ENCODE peak calls at places on chromosome 17, in four cellular contexts. L is upper lobe of right lung, Y is dorsolateral prefrontal cortex, E is GM12865. O is an unnamed sample.

GRCh38 chr17:9234404-9234945 is 213.2 kb downstream of the NTN1 start:
- DNase-seq in Y (no peak), L (no peak), E (no peak), O (no peak)

GRCh38 chr17:77704048-77704815 is 254.3 kb upstream of the TNRC6C start:
- DNase-seq in L (no peak), Y (no peak), E (no peak), O (no peak)

GRCh38 chr17:29368926-29369325 is 21.2 kb upstream of the TAOK1 start:
- DNase-seq in E (no peak), L (no peak), Y (no peak), O (no peak)

GRCh38 chr17:80803451-80804428 is 187.9 kb upstream of the CHMP6 start:
- DNase-seq in E (no peak), L (peak), Y (no peak), O (no peak)

GRCh38 chr17:61452301-61453290 is at the start of gene TBX4:
- DNase-seq in L (no peak), Y (no peak), E (no peak), O (no peak)

GRCh38 chr17:43956222-43956621 is 2.5 kb upstream of the PYY start:
- DNase-seq in E (no peak), Y (no peak), L (no peak), O (no peak)

GRCh38 chr17:6366144-6366755 is 68.7 kb downstream of the AIPL1 start:
- DNase-seq in Y (no peak), E (no peak), L (no peak), O (no peak)

GRCh38 chr17:4480929-4481898 is 17.5 kb upstream of the SPNS2 start:
- DNase-seq in L (no peak), E (peak), Y (no peak), O (no peak)

GRCh38 chr17:75664099-75664549 is 2.8 kb downstream of the RECQL5 start:
- DNase-seq in E (peak), L (no peak), Y (no peak), O (no peak)

GRCh38 chr17:51152766-51153209 is 571 bp upstream of the NME1 start:
- DNase-seq in L (no peak), Y (no peak), E (no peak), O (no peak)

GRCh38 chr17:57295526-57296023 is 39.3 kb downstream of the MSI2 start:
- DNase-seq in E (no peak), L (no peak), Y (no peak), O (no peak)

GRCh38 chr17:37742114-37742761 is 2.6 kb downstream of the HNF1B start:
- DNase-seq in E (no peak), Y (no peak), L (no peak), O (peak)

GRCh38 chr17:65265276-65265675 is 128.1 kb downstream of the RGS9 start:
- DNase-seq in L (no peak), Y (no peak), E (no peak), O (no peak)

GRCh38 chr17:80441133-80441578 is 26.2 kb downstream of the ENDOV start:
- DNase-seq in E (peak), L (no peak), Y (no peak), O (peak)

GRCh38 chr17:71959129-71959528 is 161.7 kb upstream of the SOX9 start:
- DNase-seq in L (no peak), Y (no peak), E (peak), O (peak)

GRCh38 chr17:32774286-32775084 is 102.4 kb downstream of the MYO1D start:
- DNase-seq in L (no peak), E (no peak), Y (no peak), O (no peak)

GRCh38 chr17:17413215-17413792 is 63.5 kb upstream of the MED9 start:
- DNase-seq in E (no peak), L (peak), Y (no peak), O (peak)

GRCh38 chr17:9002610-9003354 is 18.5 kb upstream of the NTN1 start:
- DNase-seq in Y (no peak), L (no peak), E (peak), O (no peak)

GRCh38 chr17:31320231-31320630 is 1.2 kb downstream of the EVI2A start:
- DNase-seq in L (no peak), Y (no peak), E (peak), O (peak)
- H3K4me3 ChIP-seq in L (peak), Y (peak), E (peak), O (peak)

DNA sequence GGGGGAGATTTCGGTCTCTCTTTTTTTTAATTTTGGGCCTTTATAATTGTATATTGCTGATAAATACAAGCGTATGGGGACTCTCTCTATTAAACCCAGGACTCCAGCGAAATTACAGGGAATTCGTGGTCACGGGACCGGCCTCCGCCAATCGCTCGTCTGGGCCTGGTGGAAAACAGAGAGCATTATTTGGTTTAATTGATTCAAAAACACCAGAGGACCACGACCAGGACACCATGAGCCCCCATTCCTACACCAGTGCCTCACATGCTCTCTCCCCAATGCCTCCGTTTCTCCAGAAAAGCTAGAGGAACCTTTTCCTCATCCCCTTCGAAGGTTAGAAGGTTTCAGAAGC is at the start of gene HOXB2:
- DNase-seq in Y (no peak), L (no peak), E (no peak), O (peak)
- H3K4me3 ChIP-seq in Y (peak), L (peak), E (no peak), O (peak)

GRCh38 chr17:48599373-48599772 is 5.4 kb downstream of the HOXB6 start:
- DNase-seq in Y (no peak), L (no peak), E (no peak), O (no peak)

GRCh38 chr17:48601184-48601527 is 3.6 kb downstream of the HOXB6 start:
- DNase-seq in L (no peak), Y (no peak), E (no peak), O (no peak)

GRCh38 chr17:48600244-48601098 is 4.3 kb downstream of the HOXB6 start:
- DNase-seq in L (no peak), Y (no peak), E (no peak), O (no peak)

GRCh38 chr17:48603959-48604769 is 622 bp downstream of the HOXB6 start:
- DNase-seq in Y (no peak), E (no peak), L (no peak), O (no peak)

GRCh38 chr17:48601528-48602430 is 3.0 kb downstream of the HOXB6 start:
- DNase-seq in L (no peak), E (no peak), Y (no peak), O (no peak)
- H3K4me3 ChIP-seq in L (no peak), E (no peak), Y (no peak), O (no peak)

DNA sequence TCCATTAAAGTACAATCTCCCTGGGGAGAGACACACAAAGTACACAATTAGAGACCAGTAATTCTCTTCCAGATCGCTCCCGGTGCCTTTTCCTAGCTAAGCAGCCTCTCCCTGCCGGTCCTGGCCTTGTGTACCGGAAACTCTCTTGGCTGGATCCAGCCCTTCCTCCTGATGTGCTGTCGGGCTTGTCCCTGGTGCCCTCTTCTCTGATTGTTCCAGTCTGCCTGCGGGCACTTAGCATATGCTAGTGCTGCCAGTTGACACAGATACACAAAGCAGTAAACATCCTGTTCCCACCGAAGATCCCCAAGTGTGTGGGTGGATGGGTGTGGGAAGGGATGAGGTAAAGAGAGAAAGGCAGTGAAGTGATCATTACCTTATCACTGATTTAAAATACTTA is 9.7 kb downstream of the HS3ST3B1 start:
- DNase-seq in Y (peak), E (no peak), L (no peak), O (no peak)
- H3K4me3 ChIP-seq in Y (no peak), E (no peak), L (no peak), O (no peak)

DNA sequence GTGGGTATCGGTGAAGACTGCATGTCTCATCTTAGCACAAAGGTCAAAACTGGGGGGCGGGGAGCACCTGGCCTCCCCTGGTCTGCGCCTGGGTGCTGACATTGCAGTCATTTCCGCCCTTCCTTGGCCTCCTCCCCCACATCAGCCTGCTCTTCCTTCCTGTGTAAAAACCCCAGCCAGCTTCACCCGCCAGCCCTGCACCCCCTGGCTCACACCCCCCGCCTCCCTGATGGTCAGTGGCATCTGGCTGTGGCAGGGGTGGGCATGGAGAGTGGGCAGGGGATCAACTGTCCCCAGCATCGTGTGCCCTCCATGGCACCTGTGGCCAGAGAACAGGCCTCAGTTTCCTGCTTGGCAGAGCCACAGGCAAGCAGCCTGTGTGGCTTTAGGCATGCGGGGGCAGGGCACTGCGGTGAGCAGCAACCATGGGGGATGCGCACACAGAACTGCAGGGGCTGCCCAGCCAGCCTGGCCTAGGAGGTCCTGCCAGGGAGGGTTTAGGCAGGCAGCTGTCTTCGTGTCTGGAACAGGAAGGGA is 26.5 kb upstream of the LASP1NB start:
- DNase-seq in E (peak), L (peak), Y (no peak), O (no peak)
- H3K4me3 ChIP-seq in E (peak), L (peak), Y (no peak), O (no peak)